ENCODE peak calls at places on chromosomes 13 and 19, in five cellular contexts. U, A, M, K and V are unnamed samples.

GRCh38 chr19:45136507-45137178 is 24.1 kb downstream of the NKPD1 start:
- DNase-seq in U (no peak), A (no peak), M (no peak), K (no peak), V (peak)

GRCh38 chr13:55613429-55614187 is 1527.1 kb upstream of the PRR20A start:
- DNase-seq in U (no peak), A (no peak), M (no peak), K (no peak), V (no peak)

GRCh38 chr13:49996166-49996915 is 501 bp upstream of the TRIM13 start:
- DNase-seq in U (peak), A (no peak), M (peak), K (peak), V (peak)

GRCh38 chr19:2221918-2222317 is 14.2 kb downstream of the PLEKHJ1 start:
- DNase-seq in U (no peak), A (no peak), M (no peak), K (no peak), V (no peak)

GRCh38 chr13:21736926-21737325 is 66.1 kb downstream of the FGF9 start:
- DNase-seq in U (no peak), A (no peak), M (peak), K (no peak), V (no peak)

GRCh38 chr13:41648314-41648935 is 191.1 kb downstream of the RGCC start:
- DNase-seq in U (no peak), A (no peak), M (peak), K (no peak), V (no peak)

GRCh38 chr19:4297901-4298771 is 4.1 kb downstream of the TMIGD2 start:
- DNase-seq in U (no peak), A (no peak), M (no peak), K (peak), V (no peak)

GRCh38 chr19:56309511-56310185 is 5.0 kb downstream of the ZSCAN5A start:
- DNase-seq in U (peak), A (peak), M (peak), K (peak), V (peak)

GRCh38 chr19:18659281-18660050 is 22.6 kb downstream of the KLHL26 start:
- DNase-seq in U (peak), A (no peak), M (no peak), K (no peak), V (peak)